ENCODE peak calls at places on chromosomes 2 and 18, in eight cellular contexts. Y is kidney epithelial cell, V is cardiac fibroblast, C is fibroblast of lung, X is astrocyte of the spinal cord, N is cardiac muscle cell, L is NB4, O is BJ. E is an unnamed sample.
A peak's percentile ranks its signal among the peaks of the same experiment; 100 is the strongest.

GRCh38 chr2:73260338-73260984 is 23.8 kb downstream of the FBXO41 start:
- DNase-seq in Y (no peak), V (peak; percentile 70), C (peak; percentile 34), X (peak; percentile 33), N (peak; percentile 75), L (peak; percentile 75), O (no peak), E (peak; percentile 49)

GRCh38 chr2:181123798-181124217 is 143.4 kb downstream of the UBE2E3 start:
- DNase-seq in Y (no peak), V (no peak), C (no peak), X (peak; percentile 63), N (no peak), L (peak; percentile 86), O (no peak), E (peak; percentile 7)

GRCh38 chr2:143706297-143706696 is 577.1 kb downstream of the ARHGAP15 start:
- DNase-seq in Y (no peak), V (peak; percentile 4), C (peak; percentile 58), X (no peak), N (no peak), L (no peak), O (no peak), E (no peak)

GRCh38 chr2:134405641-134406081 is 151.8 kb downstream of the MGAT5 start:
- DNase-seq in Y (no peak), V (no peak), C (peak; percentile 49), X (peak; percentile 55), N (no peak), L (no peak), O (no peak), E (peak; percentile 90)

GRCh38 chr2:128304715-128305554 is 13.7 kb downstream of the HS6ST1 start:
- DNase-seq in Y (peak; percentile 87), V (peak; percentile 99), C (peak; percentile 98), X (peak; percentile 96), N (peak; percentile 85), L (no peak), O (peak; percentile 81), E (peak; percentile 99)

GRCh38 chr2:30670453-30670852 is 136.8 kb downstream of the CAPN13 start:
- DNase-seq in Y (no peak), V (no peak), C (no peak), X (no peak), N (no peak), L (no peak), O (no peak), E (no peak)

GRCh38 chr2:230225486-230225885 is at the start of gene SP140:
- DNase-seq in Y (no peak), V (no peak), C (no peak), X (no peak), N (no peak), L (no peak), O (no peak), E (no peak)

GRCh38 chr2:196459539-196459938 is 180.0 kb upstream of the CCDC150 start:
- DNase-seq in Y (peak; percentile 14), V (peak; percentile 68), C (peak; percentile 36), X (peak; percentile 64), N (no peak), L (peak; percentile 39), O (no peak), E (no peak)

GRCh38 chr2:241554610-241555322 is 3.8 kb upstream of the BOK start:
- DNase-seq in Y (no peak), V (no peak), C (no peak), X (no peak), N (no peak), L (peak; percentile 32), O (no peak), E (no peak)

GRCh38 chr2:85945172-85945571 is 56.4 kb upstream of the ST3GAL5 start:
- DNase-seq in Y (no peak), V (no peak), C (no peak), X (no peak), N (no peak), L (no peak), O (no peak), E (no peak)

GRCh38 chr2:176105078-176105726 is 1.9 kb upstream of the HOXD11 start:
- DNase-seq in Y (no peak), V (no peak), C (no peak), X (no peak), N (no peak), L (no peak), O (no peak), E (no peak)

GRCh38 chr2:165294912-165295311 is 55.7 kb downstream of the SCN2A start:
- DNase-seq in Y (no peak), V (no peak), C (no peak), X (no peak), N (no peak), L (no peak), O (no peak), E (no peak)

GRCh38 chr18:77711096-77711495 is 461.4 kb downstream of the GALR1 start:
- DNase-seq in Y (no peak), V (no peak), C (no peak), X (no peak), N (peak; percentile 5), L (peak; percentile 7), O (no peak), E (no peak)
- TF ChIP-seq CTCF in Y (peak; percentile 21), V (peak; percentile 12), C (no peak), X (peak; percentile 12), N (peak; percentile 9), L (peak; percentile 27), O (no peak), E (no peak)

GRCh38 chr18:35949903-35950627 is 22.4 kb upstream of the RMP24 start:
- DNase-seq in Y (peak; percentile 14), V (peak; percentile 73), C (peak; percentile 73), X (peak; percentile 73), N (peak; percentile 87), L (peak; percentile 53), O (peak; percentile 3), E (peak; percentile 68)
- H3K4me3 ChIP-seq in Y (peak overlapping the region; percentile 40), V (peak overlapping the region; percentile 55), C (peak overlapping the region; percentile 69), X (peak overlapping the region; percentile 51), N (peak overlapping the region; percentile 52), L (no peak overlapping the region), O (peak overlapping the region; percentile 50), E (peak overlapping the region; percentile 58)

GRCh38 chr2:177164584-177165052 is 48.0 kb upstream of the HNRNPA3 start:
- DNase-seq in Y (no peak), V (peak; percentile 87), C (peak; percentile 82), X (peak; percentile 86), N (peak; percentile 88), L (peak; percentile 86), O (peak; percentile 35), E (peak; percentile 80)

GRCh38 chr2:177164131-177164530 is 48.5 kb upstream of the HNRNPA3 start:
- DNase-seq in Y (no peak), V (no peak), C (no peak), X (no peak), N (no peak), L (no peak), O (no peak), E (peak; percentile 7)

GRCh38 chr2:177165103-177165583 is 47.5 kb upstream of the HNRNPA3 start:
- DNase-seq in Y (no peak), V (peak; percentile 67), C (peak; percentile 56), X (peak; percentile 64), N (no peak), L (peak; percentile 50), O (no peak), E (peak; percentile 61)

GRCh38 chr2:177165731-177166711 is 46.6 kb upstream of the HNRNPA3 start:
- DNase-seq in Y (no peak), V (peak; percentile 82), C (peak; percentile 47), X (peak; percentile 40), N (no peak), L (peak; percentile 48), O (no peak), E (peak; percentile 59)

DNA sequence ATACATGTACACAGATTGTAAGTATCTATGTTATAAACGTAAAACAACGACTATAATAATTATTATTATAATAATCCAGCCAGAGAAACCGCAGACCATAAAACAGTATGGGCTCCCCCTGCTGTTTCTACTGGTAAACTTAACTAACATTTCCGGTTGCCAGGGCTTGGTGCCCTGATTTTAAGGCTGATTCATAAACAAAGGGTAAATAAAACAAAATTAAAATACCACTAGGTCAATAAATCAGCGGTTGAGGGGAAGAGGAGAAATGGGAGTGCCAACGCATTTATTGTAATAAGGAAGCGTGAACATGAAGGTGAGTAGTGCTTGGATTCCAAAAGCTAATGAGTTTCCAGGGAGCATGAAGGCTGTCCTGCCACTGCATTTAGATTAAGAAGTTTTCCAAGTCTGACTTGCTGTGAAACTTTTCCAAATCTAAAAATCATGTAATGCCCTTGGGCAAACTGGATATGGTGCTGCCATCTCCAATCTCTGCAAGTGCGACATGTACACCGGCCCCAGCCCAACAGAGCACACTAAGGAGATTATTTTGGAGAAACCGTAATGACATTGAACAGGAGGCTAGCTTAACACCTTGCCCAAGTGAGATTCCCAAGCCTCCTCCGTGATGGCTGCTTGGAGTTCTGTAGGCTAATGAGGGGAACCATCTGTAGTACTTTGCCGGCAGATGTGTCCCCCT is 50.7 kb upstream of the HNRNPA3 start:
- DNase-seq in Y (no peak), V (peak; percentile 60), C (peak; percentile 55), X (peak; percentile 36), N (peak; percentile 51), L (peak; percentile 45), O (no peak), E (peak; percentile 54)
- TF ChIP-seq CTCF in Y (peak; percentile 64), V (peak; percentile 68), C (peak; percentile 58), X (peak; percentile 61), N (peak; percentile 66), L (peak; percentile 65), O (peak; percentile 71), E (peak; percentile 60)

DNA sequence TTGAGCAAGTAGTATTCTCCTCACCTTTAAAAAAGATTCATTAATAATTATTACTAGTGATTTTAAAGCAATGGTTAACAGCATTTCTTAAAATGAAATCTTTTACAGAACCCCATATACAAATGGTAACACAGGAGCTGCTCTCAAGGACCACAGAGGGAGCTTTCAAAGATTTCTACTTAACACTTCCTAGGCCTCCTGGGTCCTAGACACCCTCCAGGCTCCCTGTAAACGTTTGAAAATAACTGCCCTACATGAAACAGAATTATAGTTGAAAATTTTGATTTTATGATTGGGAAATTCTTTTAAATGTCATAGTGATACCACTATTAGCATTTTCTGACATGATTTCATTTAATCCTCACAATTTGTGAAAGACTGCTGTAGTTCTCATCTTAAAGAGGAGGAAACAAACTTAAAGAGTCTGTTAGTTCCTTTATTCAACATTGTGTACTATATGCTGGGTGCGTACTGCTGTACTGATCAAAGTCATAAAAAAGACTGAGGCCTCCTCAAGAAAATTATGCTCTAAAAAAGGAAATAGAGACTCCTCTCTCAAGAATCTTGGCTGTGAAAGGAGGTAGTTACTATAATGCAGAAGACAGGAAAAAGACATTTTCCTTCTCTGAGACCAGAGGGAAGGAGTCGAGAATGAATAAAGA is 10.6 kb downstream of the CUL3 start:
- DNase-seq in Y (no peak), V (no peak), C (no peak), X (no peak), N (peak; percentile 20), L (no peak), O (no peak), E (no peak)
- H3K4me3 ChIP-seq in Y (no peak overlapping the region), V (no peak overlapping the region), C (no peak overlapping the region), X (no peak overlapping the region), N (no peak overlapping the region), L (no peak overlapping the region), O (no peak overlapping the region), E (no peak overlapping the region)

DNA sequence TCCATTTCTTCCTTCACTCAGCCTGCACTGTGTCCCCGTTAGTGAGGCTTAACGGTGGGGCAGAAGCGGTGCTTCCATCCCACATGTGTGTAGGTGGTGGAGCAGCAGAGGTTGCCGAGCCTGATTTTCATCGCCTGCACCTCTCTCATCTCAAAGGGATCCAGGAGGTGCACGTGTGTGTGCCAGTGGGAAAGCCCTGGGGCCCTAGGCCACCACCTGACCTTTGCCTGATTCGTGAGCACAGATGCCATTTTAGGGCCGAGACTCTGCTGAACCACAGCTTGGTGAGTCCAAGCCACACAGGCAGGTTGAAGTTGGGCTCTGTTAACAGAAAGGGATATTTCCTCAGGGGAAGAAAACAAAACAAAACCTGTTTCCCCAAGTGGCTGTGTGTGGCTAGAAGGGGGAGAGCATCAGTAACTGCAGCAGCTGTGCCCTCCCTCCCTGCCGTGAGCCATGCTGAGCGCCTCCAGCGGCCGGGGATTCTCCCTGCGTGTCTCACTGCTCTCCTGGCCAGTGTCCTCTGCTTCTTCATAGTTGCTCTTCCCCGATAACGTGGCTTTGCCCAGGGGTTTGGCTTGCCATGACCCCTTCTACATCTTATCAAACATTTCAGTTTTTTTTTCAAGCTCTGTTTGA is 81.5 kb downstream of the MAPRE2 start:
- DNase-seq in Y (no peak), V (peak; percentile 7), C (no peak), X (no peak), N (peak; percentile 27), L (no peak), O (no peak), E (no peak)
- TF ChIP-seq CTCF in Y (peak; percentile 17), V (peak; percentile 46), C (no peak), X (peak; percentile 44), N (peak; percentile 15), L (no peak), O (no peak), E (no peak)

E was measured in fibroblast of mammary gland.